ENCODE peak calls at places on chromosomes 11 and 22, in five cellular contexts. H is stimulated activated CD8-positive, alpha-beta memory T cell treated with anti-CD3 and anti-CD28 coated beads, Interleukin-4, amount 100 ng/mL, for 4 hours; Y is amygdala; C is DMS153; L is EL. Q is an unnamed sample.

GRCh38 chr11:3104961-3105790 is 48.0 kb upstream of the CARS1 start:
- DNase-seq in H (no peak), Y (no peak), C (no peak), L (no peak), Q (no peak)

GRCh38 chr22:38032681-38033521 is 24.3 kb upstream of the PICK1 start:
- DNase-seq in H (no peak), Y (no peak), C (no peak), L (peak), Q (no peak)

GRCh38 chr11:12287374-12288211 is 89.8 kb upstream of the PARVA start:
- DNase-seq in H (no peak), Y (no peak), C (peak), L (peak), Q (no peak)

GRCh38 chr22:30541979-30542810 is 4.3 kb downstream of the SEC14L6 start:
- DNase-seq in H (no peak), Y (no peak), C (no peak), L (peak), Q (no peak)

GRCh38 chr22:26656896-26657851 is at the start of gene MIAT:
- DNase-seq in H (no peak), Y (peak), C (peak), L (peak), Q (no peak)

GRCh38 chr11:62705880-62706831 is 1.1 kb downstream of the BSCL2 start:
- DNase-seq in H (peak), Y (peak), C (peak), L (peak), Q (peak)

GRCh38 chr22:36277482-36278291 is 24.8 kb downstream of the APOL1 start:
- DNase-seq in H (peak), Y (peak), C (no peak), L (peak), Q (no peak)

GRCh38 chr11:122746050-122746478 is 90.5 kb downstream of the UBASH3B start:
- DNase-seq in H (peak), Y (no peak), C (no peak), L (no peak), Q (no peak)

GRCh38 chr11:111978028-111978771 is 41.1 kb downstream of the DIXDC1 start:
- DNase-seq in H (no peak), Y (peak), C (no peak), L (peak), Q (no peak)

GRCh38 chr11:36162909-36163434 is 126.3 kb downstream of the COMMD9 start:
- DNase-seq in H (no peak), Y (no peak), C (no peak), L (no peak), Q (no peak)

GRCh38 chr22:37569921-37570660 is 9.8 kb downstream of the LGALS2 start:
- DNase-seq in H (no peak), Y (no peak), C (no peak), L (no peak), Q (no peak)

GRCh38 chr11:94546886-94547285 is 3.2 kb downstream of the FUT4 start:
- DNase-seq in H (no peak), Y (no peak), C (no peak), L (no peak), Q (peak)

GRCh38 chr11:119741369-119742262 is 12.6 kb upstream of the NECTIN1 start:
- DNase-seq in H (no peak), Y (peak), C (no peak), L (peak), Q (no peak)

GRCh38 chr11:75376175-75376574 is 23.1 kb upstream of the RPS3 start:
- DNase-seq in H (no peak), Y (no peak), C (no peak), L (no peak), Q (no peak)

GRCh38 chr22:50403701-50404101 is 60.6 kb downstream of the PPP6R2 start:
- DNase-seq in H (no peak), Y (peak), C (no peak), L (no peak), Q (peak)

GRCh38 chr11:111018571-111018970 is 227.0 kb upstream of the POU2AF2 start:
- DNase-seq in H (no peak), Y (no peak), C (no peak), L (no peak), Q (no peak)

Q was measured in GF-D8.